ENCODE peak calls at places on chromosome 9, in five cellular contexts. P, J, S, T and N are unnamed samples.

GRCh38 chr9:105243015-105243686 is 1.3 kb upstream of the SLC44A1 start:
- DNase-seq in S (peak), J (peak), T (no peak), P (no peak), N (no peak)

GRCh38 chr9:69376651-69377050 is 51.6 kb downstream of the ENTREP1 start:
- DNase-seq in P (no peak), T (peak), S (peak), J (peak), N (no peak)

GRCh38 chr9:96217358-96217755 is 84.6 kb downstream of the HSD17B3 start:
- DNase-seq in S (peak), P (no peak), T (peak), J (no peak), N (no peak)

GRCh38 chr9:115395511-115396021 is 277.6 kb upstream of the TNC start:
- DNase-seq in P (no peak), T (no peak), S (peak), J (no peak), N (no peak)

GRCh38 chr9:78507008-78507407 is 210.1 kb downstream of the PSAT1 start:
- DNase-seq in T (no peak), P (no peak), J (no peak), S (no peak), N (no peak)

GRCh38 chr9:38280251-38280800 is 112.2 kb upstream of the ALDH1B1 start:
- DNase-seq in J (no peak), P (no peak), T (no peak), S (no peak), N (peak)

GRCh38 chr9:97387504-97387886 is 24.4 kb upstream of the TDRD7 start:
- DNase-seq in P (no peak), S (no peak), T (no peak), J (no peak), N (no peak)

GRCh38 chr9:111662851-111663823 is 1.7 kb downstream of the GNG10 start:
- DNase-seq in J (no peak), P (no peak), S (no peak), T (no peak), N (no peak)

GRCh38 chr9:115691686-115692085 is 461.9 kb upstream of the PAPPA start:
- DNase-seq in T (no peak), J (peak), P (no peak), S (peak), N (no peak)

GRCh38 chr9:116953271-116953670 is 266.2 kb downstream of the TRIM32 start:
- DNase-seq in P (no peak), S (no peak), T (no peak), J (no peak), N (no peak)

GRCh38 chr9:127452481-127453092 is 1.3 kb downstream of the LRSAM1 start:
- DNase-seq in T (peak), J (peak), P (no peak), S (peak), N (no peak)

GRCh38 chr9:116870566-116870965 is 183.5 kb downstream of the TRIM32 start:
- DNase-seq in P (no peak), J (no peak), S (no peak), T (no peak), N (no peak)

GRCh38 chr9:23695572-23695971 is 130.5 kb downstream of the ELAVL2 start:
- DNase-seq in J (no peak), P (no peak), T (no peak), S (no peak), N (no peak)

GRCh38 chr9:132169672-132170392 is 8.0 kb downstream of the NTNG2 start:
- DNase-seq in J (peak), P (peak), S (peak), T (no peak), N (no peak)